ENCODE peak calls at places on chromosomes 3 and 15, in five cellular contexts. I is upper lobe of left lung, V is HepG2, M is GM12878, W is K562. R is an unnamed sample.

GRCh38 chr3:101690972-101691371 is 4.5 kb upstream of the RPL24 start:
- ATAC-seq in I (no peak), V (no peak), M (peak; percentile 43), W (peak; percentile 30), R (no peak)

GRCh38 chr3:192851821-192852352 is 65.8 kb downstream of the MB21D2 start:
- ATAC-seq in I (peak; percentile 76), V (peak; percentile 77), M (peak; percentile 75), W (no peak), R (peak; percentile 61)

GRCh38 chr15:86082619-86083377 is 3.1 kb downstream of the AGBL1 start:
- ATAC-seq in I (peak; percentile 47), V (no peak), M (no peak), W (no peak), R (no peak)

GRCh38 chr15:72916939-72917338 is 133.4 kb upstream of the ADPGK start:
- ATAC-seq in I (no peak), V (no peak), M (no peak), W (no peak), R (no peak)

GRCh38 chr15:99446565-99447496 is 119.0 kb upstream of the MEF2A start:
- ATAC-seq in I (peak; percentile 23), V (no peak), M (no peak), W (no peak), R (no peak)

GRCh38 chr3:125032100-125032643 is 23.6 kb downstream of the HEG1 start:
- ATAC-seq in I (no peak), V (peak; percentile 98), M (peak; percentile 52), W (no peak), R (no peak)

GRCh38 chr3:61774279-61774890 is 213.0 kb downstream of the PTPRG start:
- ATAC-seq in I (no peak), V (no peak), M (no peak), W (no peak), R (no peak)

GRCh38 chr3:55817177-55817576 is 330.1 kb upstream of the WNT5A start:
- ATAC-seq in I (no peak), V (no peak), M (no peak), W (no peak), R (no peak)

GRCh38 chr15:77096541-77096940 is 25.6 kb upstream of the TSPAN3 start:
- ATAC-seq in I (no peak), V (no peak), M (no peak), W (no peak), R (no peak)

GRCh38 chr15:80945605-80946004 is 44.0 kb downstream of the MESD start:
- ATAC-seq in I (no peak), V (no peak), M (peak; percentile 27), W (no peak), R (no peak)

GRCh38 chr3:87756616-87757015 is 302.2 kb downstream of the CGGBP1 start:
- ATAC-seq in I (no peak), V (no peak), M (no peak), W (no peak), R (no peak)

GRCh38 chr3:60579734-60580133 is 671.5 kb downstream of the FHIT start:
- ATAC-seq in I (no peak), V (no peak), M (no peak), W (no peak), R (no peak)

GRCh38 chr3:128366652-128367051 is 100.0 kb downstream of the DNAJB8 start:
- ATAC-seq in I (no peak), V (no peak), M (no peak), W (no peak), R (no peak)

GRCh38 chr15:34724486-34724885 is 30.3 kb downstream of the GJD2 start:
- ATAC-seq in I (no peak), V (no peak), M (no peak), W (no peak), R (no peak)

GRCh38 chr15:56468271-56468912 is 3.5 kb upstream of the MNS1 start:
- ATAC-seq in I (no peak), V (no peak), M (peak; percentile 68), W (no peak), R (no peak)

GRCh38 chr3:69419276-69419675 is 33.4 kb upstream of the FRMD4B start:
- ATAC-seq in I (no peak), V (no peak), M (no peak), W (no peak), R (no peak)

GRCh38 chr3:71232895-71233294 is 350.6 kb downstream of the FOXP1 start:
- ATAC-seq in I (no peak), V (no peak), M (no peak), W (no peak), R (no peak)

GRCh38 chr15:88004379-88004778 is 252.2 kb downstream of the NTRK3 start:
- ATAC-seq in I (no peak), V (no peak), M (no peak), W (no peak), R (no peak)
- TF ChIP-seq EP300 in I (no peak), V (no peak), M (no peak), W (no peak), R (no peak)

DNA sequence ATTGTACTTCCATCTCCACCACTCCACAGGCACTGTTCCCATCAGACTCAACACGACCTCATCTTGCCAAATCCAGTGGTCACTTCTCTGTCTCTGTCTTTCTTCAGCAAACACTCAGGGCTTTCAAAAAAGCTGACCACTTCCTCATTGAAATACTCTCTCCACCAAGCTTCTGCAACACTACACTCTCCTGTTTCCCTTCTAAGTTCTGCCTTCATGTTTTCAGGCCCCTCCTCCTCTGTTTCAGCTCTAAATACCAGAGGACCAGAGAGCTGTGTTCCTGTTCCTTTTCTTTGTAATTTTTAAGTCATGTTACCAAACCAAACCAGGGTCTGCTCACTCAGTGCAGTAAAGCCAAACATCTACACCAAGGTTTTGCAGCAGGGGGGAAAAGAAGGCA is 33.8 kb upstream of the ACP3 start:
- ATAC-seq in I (peak; percentile 89), V (no peak), M (peak; percentile 47), W (no peak), R (peak; percentile 66)
- TF ChIP-seq POLR2AphosphoS5 in I (no peak), V (no peak), M (no peak), W (no peak), R (no peak)

DNA sequence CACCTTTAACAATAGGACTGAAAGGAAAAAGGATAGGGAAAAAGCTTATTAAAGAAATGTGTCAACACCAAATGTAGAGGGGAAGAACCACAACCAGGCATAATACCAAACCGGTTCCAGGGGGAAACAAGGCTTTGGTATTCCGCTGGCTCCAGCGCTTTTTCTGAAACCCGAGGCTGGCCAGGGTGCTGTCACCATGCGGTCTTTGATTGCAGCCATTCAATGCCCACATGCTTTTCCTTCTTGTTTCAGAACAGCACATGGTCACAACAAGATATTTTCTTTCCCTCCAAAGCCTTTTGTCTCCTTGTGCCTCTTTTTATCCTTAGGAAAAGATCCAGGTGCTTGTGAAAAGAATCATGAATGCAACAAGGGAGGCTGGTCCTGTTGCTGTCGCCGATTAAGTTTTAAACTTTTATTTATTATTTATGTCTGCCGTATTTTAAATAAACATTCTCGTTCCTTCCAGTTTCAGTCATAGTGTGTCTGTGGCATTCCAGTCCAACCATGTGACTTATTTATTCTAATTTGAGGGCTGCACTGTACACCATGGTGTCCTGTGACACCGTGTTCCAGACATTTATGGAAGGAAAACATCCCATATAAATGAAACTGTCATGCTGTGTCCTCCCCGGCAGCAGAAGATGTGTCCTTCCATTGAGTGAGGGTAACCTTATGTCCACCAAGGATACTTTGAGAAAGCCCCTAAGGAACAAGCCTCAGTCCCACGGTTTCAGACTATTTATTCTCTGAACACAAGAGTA is 41.1 kb downstream of the CCK start:
- ATAC-seq in I (no peak), V (no peak), M (no peak), W (no peak), R (no peak)
- H3K27ac ChIP-seq in I (no peak overlapping the region), V (no peak overlapping the region), M (no peak overlapping the region), W (no peak overlapping the region), R (no peak overlapping the region)

DNA sequence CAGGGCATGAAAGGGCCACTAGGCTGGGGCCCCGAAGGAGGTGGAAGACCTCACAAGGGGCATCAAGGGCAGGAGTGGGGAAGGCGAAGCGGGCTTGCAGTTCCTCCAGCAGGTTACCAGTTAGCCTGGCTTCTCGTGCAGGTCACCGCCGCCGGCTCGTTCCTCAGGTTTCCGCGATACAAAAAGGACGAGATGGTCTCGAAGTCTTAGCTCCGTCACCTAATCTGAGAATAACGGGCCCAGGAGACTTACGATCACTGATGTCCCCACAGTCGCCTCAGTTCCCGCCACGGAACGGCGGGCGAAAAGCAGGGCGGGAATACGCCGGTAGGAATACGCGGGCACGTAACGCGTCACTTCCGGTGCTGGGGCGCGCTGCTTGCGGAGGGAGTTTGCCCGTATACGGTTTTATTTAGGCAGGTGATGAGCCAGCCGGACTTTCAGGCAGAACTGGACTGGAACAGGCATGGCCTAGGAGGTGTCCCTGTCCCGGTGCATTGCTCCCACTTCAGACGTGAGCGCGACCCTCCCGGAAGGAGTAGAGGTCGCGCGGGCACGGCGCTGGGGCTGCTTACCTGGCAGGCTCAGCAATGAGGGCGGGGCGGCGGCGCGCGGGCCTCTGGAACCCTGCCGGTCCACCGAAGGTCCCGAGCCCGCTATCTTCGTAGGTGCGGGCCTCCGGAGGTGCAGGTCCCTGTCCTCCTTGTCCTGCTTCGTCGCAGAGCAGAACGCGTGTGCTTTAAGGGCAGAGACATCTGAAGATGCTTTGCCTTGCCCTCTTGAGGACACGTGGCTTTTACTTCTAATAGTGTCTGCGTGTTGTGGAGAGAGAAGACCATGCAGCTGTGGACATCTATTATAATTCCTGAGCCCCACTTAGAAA is at the start of gene RFC4:
- ATAC-seq in I (peak; percentile 93), V (peak; percentile 95), M (peak; percentile 91), W (peak; percentile 94), R (peak; percentile 95)
- TF ChIP-seq EP300 in I (no peak), V (no peak), M (no peak), W (no peak), R (no peak)